ENCODE peak calls at places on chromosome 15, in four cellular contexts. Z, G, R and H are unnamed samples.

GRCh38 chr15:80015156-80015555 is 44.2 kb upstream of the BCL2A1 start:
- DNase-seq in R (no peak), Z (no peak), G (no peak), H (no peak)

GRCh38 chr15:89112341-89112971 is 24.2 kb downstream of the ABHD2 start:
- DNase-seq in R (no peak), Z (no peak), G (peak; percentile 72), H (no peak)

GRCh38 chr15:63492541-63493077 is 11.8 kb upstream of the USP3 start:
- DNase-seq in R (no peak), G (no peak), Z (no peak), H (no peak)

GRCh38 chr15:96887730-96888129 is 557.2 kb downstream of the NR2F2 start:
- DNase-seq in R (no peak), G (no peak), Z (no peak), H (no peak)

GRCh38 chr15:42994546-42994945 is 74.0 kb upstream of the TTBK2 start:
- DNase-seq in G (no peak), Z (no peak), R (no peak), H (no peak)

GRCh38 chr15:23370578-23370977 is 16.0 kb downstream of the GOLGA8S start:
- DNase-seq in R (no peak), Z (no peak), G (no peak), H (no peak)

GRCh38 chr15:79380755-79381499 is 51.2 kb upstream of the MINAR1 start:
- DNase-seq in G (peak; percentile 40), R (peak; percentile 73), Z (peak; percentile 76), H (peak; percentile 82)

GRCh38 chr15:50996641-50997040 is 88.2 kb downstream of the AP4E1 start:
- DNase-seq in Z (no peak), G (no peak), R (no peak), H (no peak)

GRCh38 chr15:66411190-66411589 is 24.5 kb downstream of the MAP2K1 start:
- DNase-seq in Z (no peak), R (no peak), G (no peak), H (no peak)

GRCh38 chr15:83108266-83109219 is 1.1 kb downstream of the TM6SF1 start:
- DNase-seq in Z (peak; percentile 87), G (no peak), R (no peak), H (peak; percentile 15)

GRCh38 chr15:73265536-73266153 is 103.1 kb downstream of the HCN4 start:
- DNase-seq in R (peak; percentile 77), Z (no peak), G (peak; percentile 42), H (peak; percentile 60)

GRCh38 chr15:28132524-28133275 is 33.6 kb upstream of the OCA2 start:
- DNase-seq in R (no peak), G (no peak), Z (no peak), H (no peak)

GRCh38 chr15:89810837-89811236 is 3.8 kb downstream of the ANPEP start:
- DNase-seq in Z (peak; percentile 15), R (no peak), G (no peak), H (no peak)

GRCh38 chr15:41971089-41971892 is 1.1 kb downstream of the EHD4 start:
- DNase-seq in R (peak; percentile 65), Z (peak; percentile 78), G (peak; percentile 19), H (peak; percentile 52)

GRCh38 chr15:83380682-83381081 is 66.5 kb upstream of the SH3GL3 start:
- DNase-seq in R (peak; percentile 62), G (peak; percentile 69), Z (peak; percentile 60), H (peak; percentile 40)

GRCh38 chr15:89785771-89786135 is 9.6 kb downstream of the MESP2 start:
- DNase-seq in G (no peak), R (no peak), Z (no peak), H (no peak)

GRCh38 chr15:33161209-33161608 is 33.3 kb downstream of the FMN1 start:
- DNase-seq in Z (no peak), R (no peak), G (no peak), H (no peak)

GRCh38 chr15:72202302-72202701 is 4.7 kb upstream of the GRAMD2A start:
- DNase-seq in R (no peak), Z (no peak), G (no peak), H (no peak)

GRCh38 chr15:101447561-101448071 is 41.9 kb downstream of the PCSK6 start:
- DNase-seq in G (no peak), Z (no peak), R (no peak), H (no peak)

GRCh38 chr15:101445109-101445508 is 44.4 kb downstream of the PCSK6 start:
- DNase-seq in G (no peak), R (no peak), Z (no peak), H (no peak)

GRCh38 chr15:101446527-101447167 is 42.9 kb downstream of the PCSK6 start:
- DNase-seq in Z (no peak), G (no peak), R (no peak), H (no peak)

GRCh38 chr15:101447168-101447533 is 42.4 kb downstream of the PCSK6 start:
- DNase-seq in Z (no peak), R (no peak), G (no peak), H (no peak)

GRCh38 chr15:101445562-101446526 is 43.7 kb downstream of the PCSK6 start:
- DNase-seq in Z (no peak), G (no peak), R (no peak), H (no peak)
- TF ChIP-seq CTCF in Z (no peak), G (no peak), R (no peak), H (no peak)

GRCh38 chr15:70095387-70096214 is 2.1 kb downstream of the TLE3 start:
- DNase-seq in Z (peak; percentile 69), G (no peak), R (peak; percentile 74), H (no peak)
- TF ChIP-seq CTCF in Z (peak; percentile 26), G (no peak), R (peak; percentile 40), H (peak; percentile 23)

GRCh38 chr15:90891346-90891949 is 7.1 kb downstream of the FES start:
- DNase-seq in R (no peak), Z (peak; percentile 24), G (no peak), H (no peak)

GRCh38 chr15:90892498-90893174 is 8.3 kb downstream of the FES start:
- DNase-seq in Z (no peak), G (no peak), R (no peak), H (no peak)

GRCh38 chr15:90895571-90896117 is 7.5 kb upstream of the MAN2A2 start:
- DNase-seq in G (no peak), R (no peak), Z (no peak), H (no peak)

GRCh38 chr15:90892023-90892422 is 7.7 kb downstream of the FES start:
- DNase-seq in Z (no peak), G (no peak), R (no peak), H (no peak)

DNA sequence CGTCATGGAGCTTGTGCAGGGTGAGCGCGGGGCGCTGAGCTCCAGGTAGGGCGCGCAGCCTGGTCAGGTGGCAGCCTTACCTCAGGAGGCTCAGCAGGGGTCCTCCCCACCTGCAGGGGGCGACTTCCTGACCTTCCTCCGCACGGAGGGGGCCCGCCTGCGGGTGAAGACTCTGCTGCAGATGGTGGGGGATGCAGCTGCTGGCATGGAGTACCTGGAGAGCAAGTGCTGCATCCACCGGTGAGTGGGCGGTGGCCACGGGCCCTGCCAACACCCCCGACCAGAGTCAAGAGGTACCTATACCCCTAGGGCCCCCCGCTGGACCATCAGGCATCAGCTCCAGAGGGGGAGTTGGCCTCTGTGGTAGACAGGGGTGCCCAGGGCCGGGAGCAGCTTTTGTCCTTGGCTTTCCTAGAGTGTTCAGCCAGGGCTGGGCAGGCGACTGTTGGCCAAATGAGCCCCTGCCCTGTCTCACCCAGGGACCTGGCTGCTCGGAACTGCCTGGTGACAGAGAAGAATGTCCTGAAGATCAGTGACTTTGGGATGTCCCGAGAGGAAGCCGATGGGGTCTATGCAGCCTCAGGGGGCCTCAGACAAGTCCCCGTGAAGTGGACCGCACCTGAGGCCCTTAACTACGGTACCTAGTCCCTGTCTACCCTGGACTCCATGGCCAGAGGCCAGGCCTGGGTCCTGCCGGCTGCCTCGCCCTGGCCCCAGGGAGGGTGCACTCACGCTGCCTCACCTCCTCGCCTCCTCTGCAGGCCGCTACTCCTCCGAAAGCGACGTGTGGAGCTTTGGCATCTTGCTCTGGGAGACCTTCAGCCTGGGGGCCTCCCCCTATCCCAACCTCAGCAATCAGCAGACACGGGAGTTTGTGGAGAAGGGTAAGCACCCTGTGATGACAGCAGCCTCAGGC is 9.1 kb downstream of the FES start:
- DNase-seq in G (peak; percentile 50), R (no peak), Z (no peak), H (no peak)
- TF ChIP-seq CTCF in G (peak; percentile 65), R (peak; percentile 18), Z (no peak), H (peak; percentile 43)

GRCh38 chr15:55795031-55795430 is 52.1 kb upstream of the PRTG start:
- DNase-seq in Z (no peak), G (no peak), R (no peak), H (no peak)

GRCh38 chr15:55800216-55800615 is 57.3 kb upstream of the PRTG start:
- DNase-seq in G (no peak), R (no peak), Z (no peak), H (no peak)

GRCh38 chr15:55796321-55796965 is 53.5 kb upstream of the PRTG start:
- DNase-seq in Z (no peak), R (no peak), G (no peak), H (no peak)

GRCh38 chr15:55802600-55803376 is 59.8 kb upstream of the PRTG start:
- DNase-seq in Z (no peak), G (no peak), R (no peak), H (no peak)

DNA sequence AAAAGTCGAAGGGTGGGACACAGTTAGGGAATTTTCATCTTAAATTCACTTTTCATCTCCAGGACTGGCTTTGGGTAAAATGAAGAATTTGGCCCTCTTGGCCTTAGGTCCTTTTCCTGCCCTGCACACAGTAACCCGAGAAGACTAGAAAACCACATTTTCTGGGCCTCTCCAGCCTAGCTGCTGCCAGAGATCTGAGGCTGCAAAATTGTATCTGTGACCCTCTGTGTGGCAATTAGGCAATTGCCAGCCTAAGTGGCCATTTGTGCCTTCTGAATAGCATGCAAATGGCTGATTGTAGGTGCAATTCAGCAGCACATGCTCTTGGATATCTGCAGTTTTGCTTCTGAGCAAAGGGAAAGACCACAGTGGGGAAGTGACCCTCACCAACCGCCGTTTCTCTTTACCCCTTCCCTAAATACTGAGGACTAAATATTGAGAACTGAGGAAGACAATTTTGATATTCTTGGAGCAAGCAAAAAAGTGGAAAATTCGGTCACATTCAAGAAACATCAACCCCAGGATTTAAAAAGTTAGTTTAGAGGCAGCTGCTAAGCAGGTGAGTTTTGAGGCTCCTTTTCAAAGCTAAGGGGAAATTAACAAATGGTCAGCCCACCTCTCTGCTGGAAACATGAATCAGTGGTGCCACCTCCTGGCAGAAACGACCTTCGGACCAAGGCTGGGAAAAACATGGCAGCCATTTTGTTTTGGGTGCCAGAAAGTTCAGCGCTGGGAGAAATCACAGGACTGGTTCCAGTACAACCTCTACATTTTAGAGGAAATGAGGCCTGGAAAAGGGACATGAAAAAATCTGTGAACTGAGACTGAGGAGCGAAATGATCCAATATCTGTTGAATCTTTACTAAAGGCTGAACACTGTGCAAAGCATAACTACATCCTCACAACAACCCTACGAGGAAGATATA is 56.6 kb upstream of the PRTG start:
- DNase-seq in R (peak; percentile 75), G (peak; percentile 32), Z (peak; percentile 52), H (peak; percentile 83)
- TF ChIP-seq CTCF in R (peak; percentile 85), G (peak; percentile 74), Z (peak; percentile 63), H (peak; percentile 71)

GRCh38 chr15:45790325-45790943 is 155.6 kb downstream of the SQOR start:
- DNase-seq in R (peak; percentile 33), Z (no peak), G (peak; percentile 6), H (peak; percentile 10)
- TF ChIP-seq CTCF in R (peak; percentile 80), Z (peak; percentile 42), G (peak; percentile 62), H (peak; percentile 47)